ENCODE peak calls at places on chromosomes 6 and 20, in nine cellular contexts. One of them, this sample, is unnamed.

GRCh38 chr6:144555078-144555477 is 269.9 kb downstream of the UTRN start:
- DNase-seq in transverse colon: no peak
- DNase-seq in heart left ventricle: no peak
- DNase-seq in H54: no peak
- DNase-seq in prostate gland: no peak
- DNase-seq in lower leg skin: no peak
- DNase-seq in ovary: no peak
- DNase-seq in body of pancreas: no peak
- DNase-seq in thyroid gland: no peak
- DNase-seq in this sample: no peak

GRCh38 chr20:64041781-64042771 is 6.1 kb downstream of the C20orf204 start:
- DNase-seq in thyroid gland: no peak
- DNase-seq in prostate gland: no peak
- DNase-seq in ovary: no peak
- DNase-seq in H54: no peak
- DNase-seq in heart left ventricle: no peak
- DNase-seq in lower leg skin: no peak
- DNase-seq in transverse colon: no peak
- DNase-seq in body of pancreas: no peak
- DNase-seq in this sample: no peak

GRCh38 chr6:35173068-35174042 is 32.2 kb upstream of the TCP11 start:
- DNase-seq in lower leg skin: no peak
- DNase-seq in body of pancreas: no peak
- DNase-seq in heart left ventricle: no peak
- DNase-seq in H54: no peak
- DNase-seq in thyroid gland: no peak
- DNase-seq in prostate gland: no peak
- DNase-seq in transverse colon: no peak
- DNase-seq in ovary: no peak
- DNase-seq in this sample: no peak

GRCh38 chr6:8462694-8463093 is 27.3 kb upstream of the SLC35B3 start:
- DNase-seq in transverse colon: no peak
- DNase-seq in heart left ventricle: no peak
- DNase-seq in lower leg skin: no peak
- DNase-seq in thyroid gland: peak
- DNase-seq in ovary: no peak
- DNase-seq in H54: no peak
- DNase-seq in body of pancreas: no peak
- DNase-seq in prostate gland: peak
- DNase-seq in this sample: no peak

GRCh38 chr6:64270083-64270482 is 634.5 kb downstream of the PHF3 start:
- DNase-seq in thyroid gland: no peak
- DNase-seq in body of pancreas: no peak
- DNase-seq in prostate gland: no peak
- DNase-seq in transverse colon: no peak
- DNase-seq in lower leg skin: no peak
- DNase-seq in ovary: no peak
- DNase-seq in H54: no peak
- DNase-seq in heart left ventricle: no peak
- DNase-seq in this sample: no peak

GRCh38 chr6:108673602-108674001 is 112.9 kb downstream of the FOXO3 start:
- DNase-seq in transverse colon: peak
- DNase-seq in H54: peak
- DNase-seq in thyroid gland: no peak
- DNase-seq in lower leg skin: no peak
- DNase-seq in prostate gland: no peak
- DNase-seq in heart left ventricle: no peak
- DNase-seq in ovary: no peak
- DNase-seq in body of pancreas: no peak
- DNase-seq in this sample: no peak

GRCh38 chr6:1136415-1136774 is 175.5 kb upstream of the FOXQ1 start:
- DNase-seq in body of pancreas: peak
- DNase-seq in lower leg skin: peak
- DNase-seq in transverse colon: no peak
- DNase-seq in prostate gland: peak
- DNase-seq in heart left ventricle: no peak
- DNase-seq in H54: no peak
- DNase-seq in ovary: no peak
- DNase-seq in thyroid gland: peak
- DNase-seq in this sample: peak

GRCh38 chr6:42845327-42845694 is 34.1 kb upstream of the RPL7L1 start:
- DNase-seq in body of pancreas: no peak
- DNase-seq in ovary: no peak
- DNase-seq in prostate gland: no peak
- DNase-seq in transverse colon: peak
- DNase-seq in heart left ventricle: no peak
- DNase-seq in lower leg skin: no peak
- DNase-seq in H54: no peak
- DNase-seq in thyroid gland: no peak
- DNase-seq in this sample: peak

GRCh38 chr6:51648236-51648635 is 439.2 kb downstream of the PKHD1 start:
- DNase-seq in ovary: no peak
- DNase-seq in thyroid gland: no peak
- DNase-seq in lower leg skin: no peak
- DNase-seq in H54: no peak
- DNase-seq in body of pancreas: no peak
- DNase-seq in prostate gland: peak
- DNase-seq in transverse colon: no peak
- DNase-seq in heart left ventricle: no peak
- DNase-seq in this sample: no peak

GRCh38 chr6:49766762-49767161 is 20.3 kb downstream of the PGK2 start:
- DNase-seq in prostate gland: no peak
- DNase-seq in ovary: no peak
- DNase-seq in heart left ventricle: no peak
- DNase-seq in H54: no peak
- DNase-seq in lower leg skin: no peak
- DNase-seq in transverse colon: no peak
- DNase-seq in body of pancreas: no peak
- DNase-seq in thyroid gland: no peak
- DNase-seq in this sample: no peak

GRCh38 chr6:73393278-73393677 is 1.4 kb upstream of the DDX43 start:
- DNase-seq in prostate gland: no peak
- DNase-seq in H54: no peak
- DNase-seq in lower leg skin: no peak
- DNase-seq in thyroid gland: no peak
- DNase-seq in heart left ventricle: no peak
- DNase-seq in transverse colon: no peak
- DNase-seq in body of pancreas: no peak
- DNase-seq in ovary: no peak
- DNase-seq in this sample: no peak

GRCh38 chr6:143655541-143655940 is 22.2 kb upstream of the PHACTR2 start:
- DNase-seq in heart left ventricle: no peak
- DNase-seq in body of pancreas: no peak
- DNase-seq in lower leg skin: no peak
- DNase-seq in ovary: no peak
- DNase-seq in prostate gland: no peak
- DNase-seq in thyroid gland: no peak
- DNase-seq in transverse colon: no peak
- DNase-seq in H54: no peak
- DNase-seq in this sample: no peak

GRCh38 chr6:287500-287883 is 4.8 kb upstream of the DUSP22 start:
- DNase-seq in H54: no peak
- DNase-seq in heart left ventricle: no peak
- DNase-seq in transverse colon: no peak
- DNase-seq in body of pancreas: no peak
- DNase-seq in lower leg skin: no peak
- DNase-seq in ovary: no peak
- DNase-seq in prostate gland: no peak
- DNase-seq in thyroid gland: no peak
- DNase-seq in this sample: no peak

DNA sequence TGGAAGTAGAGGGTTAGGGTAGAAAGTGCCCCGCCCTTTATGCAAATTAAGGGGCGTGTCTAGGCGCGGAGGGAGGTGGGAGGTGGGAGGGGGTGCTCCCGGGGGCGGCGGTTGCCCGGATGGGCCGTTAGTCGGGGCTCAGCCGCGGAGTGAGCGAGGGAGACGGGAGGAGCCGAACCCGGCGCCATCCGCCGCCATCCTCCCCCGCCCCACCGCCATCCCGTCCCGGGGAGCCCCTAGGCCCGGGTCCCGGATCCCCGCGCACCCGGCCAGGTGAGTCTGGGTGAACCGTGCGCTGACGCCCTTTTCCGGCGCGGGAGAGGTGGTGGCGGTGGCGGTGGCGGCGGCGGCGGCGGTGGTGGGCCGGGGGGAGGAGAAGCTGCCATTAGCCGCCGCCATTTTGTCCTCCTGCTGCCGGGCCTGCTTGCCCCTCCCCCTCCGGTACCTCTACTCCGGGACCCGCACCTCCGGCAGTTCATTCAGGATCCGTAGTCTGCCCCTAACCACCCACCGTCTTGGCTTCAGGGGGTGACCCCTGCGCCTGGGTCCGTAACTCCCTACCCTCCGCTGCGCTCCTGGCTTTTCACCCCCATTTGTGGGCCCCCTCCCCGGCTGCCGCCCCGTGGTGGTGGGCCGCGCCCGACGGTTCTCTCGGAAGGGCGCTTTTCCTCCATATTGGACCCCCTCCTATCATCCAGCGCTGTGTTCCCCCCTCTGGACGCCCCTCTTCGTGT is at the start of gene PRRC2A:
- DNase-seq in body of pancreas: peak
- DNase-seq in transverse colon: peak
- DNase-seq in thyroid gland: peak
- DNase-seq in lower leg skin: peak
- DNase-seq in ovary: no peak
- DNase-seq in prostate gland: peak
- DNase-seq in heart left ventricle: no peak
- DNase-seq in H54: peak
- DNase-seq in this sample: peak
- TF ChIP-seq POLR2A in body of pancreas: peak
- TF ChIP-seq POLR2A in transverse colon: no peak
- TF ChIP-seq POLR2A in thyroid gland: no peak
- TF ChIP-seq POLR2A in lower leg skin: no peak
- TF ChIP-seq POLR2A in ovary: peak
- TF ChIP-seq POLR2A in prostate gland: peak
- TF ChIP-seq POLR2A in heart left ventricle: peak
- TF ChIP-seq POLR2A in H54: peak
- TF ChIP-seq POLR2A in this sample: peak

GRCh38 chr6:87264481-87264880 is 57.9 kb upstream of the SMIM8 start:
- DNase-seq in transverse colon: no peak
- DNase-seq in heart left ventricle: no peak
- DNase-seq in lower leg skin: no peak
- DNase-seq in thyroid gland: no peak
- DNase-seq in prostate gland: no peak
- DNase-seq in body of pancreas: no peak
- DNase-seq in H54: no peak
- DNase-seq in ovary: no peak
- DNase-seq in this sample: no peak
- TF ChIP-seq POLR2A in transverse colon: no peak
- TF ChIP-seq POLR2A in heart left ventricle: no peak
- TF ChIP-seq POLR2A in lower leg skin: no peak
- TF ChIP-seq POLR2A in thyroid gland: no peak
- TF ChIP-seq POLR2A in prostate gland: no peak
- TF ChIP-seq POLR2A in body of pancreas: no peak
- TF ChIP-seq POLR2A in H54: no peak
- TF ChIP-seq POLR2A in ovary: no peak
- TF ChIP-seq POLR2A in this sample: no peak

GRCh38 chr6:11604215-11604614 is 66.7 kb downstream of the TMEM170B start:
- DNase-seq in body of pancreas: no peak
- DNase-seq in thyroid gland: no peak
- DNase-seq in lower leg skin: no peak
- DNase-seq in prostate gland: no peak
- DNase-seq in heart left ventricle: no peak
- DNase-seq in H54: no peak
- DNase-seq in ovary: no peak
- DNase-seq in transverse colon: no peak
- DNase-seq in this sample: no peak

GRCh38 chr6:11604836-11605506 is 67.4 kb downstream of the TMEM170B start:
- DNase-seq in body of pancreas: no peak
- DNase-seq in H54: no peak
- DNase-seq in prostate gland: no peak
- DNase-seq in thyroid gland: no peak
- DNase-seq in heart left ventricle: no peak
- DNase-seq in transverse colon: no peak
- DNase-seq in ovary: no peak
- DNase-seq in lower leg skin: peak
- DNase-seq in this sample: no peak

GRCh38 chr6:11605507-11605905 is 68.0 kb downstream of the TMEM170B start:
- DNase-seq in ovary: no peak
- DNase-seq in heart left ventricle: no peak
- DNase-seq in thyroid gland: no peak
- DNase-seq in body of pancreas: no peak
- DNase-seq in transverse colon: no peak
- DNase-seq in prostate gland: no peak
- DNase-seq in H54: no peak
- DNase-seq in lower leg skin: no peak
- DNase-seq in this sample: no peak

GRCh38 chr6:11607381-11607780 is 69.8 kb downstream of the TMEM170B start:
- DNase-seq in ovary: no peak
- DNase-seq in body of pancreas: no peak
- DNase-seq in lower leg skin: no peak
- DNase-seq in prostate gland: no peak
- DNase-seq in heart left ventricle: no peak
- DNase-seq in thyroid gland: peak
- DNase-seq in H54: no peak
- DNase-seq in transverse colon: no peak
- DNase-seq in this sample: no peak

GRCh38 chr6:11606287-11606686 is 68.7 kb downstream of the TMEM170B start:
- DNase-seq in lower leg skin: no peak
- DNase-seq in ovary: no peak
- DNase-seq in body of pancreas: peak
- DNase-seq in prostate gland: peak
- DNase-seq in H54: no peak
- DNase-seq in heart left ventricle: no peak
- DNase-seq in transverse colon: peak
- DNase-seq in thyroid gland: peak
- DNase-seq in this sample: no peak
- TF ChIP-seq POLR2A in lower leg skin: no peak
- TF ChIP-seq POLR2A in ovary: no peak
- TF ChIP-seq POLR2A in body of pancreas: no peak
- TF ChIP-seq POLR2A in prostate gland: no peak
- TF ChIP-seq POLR2A in H54: no peak
- TF ChIP-seq POLR2A in heart left ventricle: no peak
- TF ChIP-seq POLR2A in transverse colon: no peak
- TF ChIP-seq POLR2A in thyroid gland: no peak
- TF ChIP-seq POLR2A in this sample: no peak

DNA sequence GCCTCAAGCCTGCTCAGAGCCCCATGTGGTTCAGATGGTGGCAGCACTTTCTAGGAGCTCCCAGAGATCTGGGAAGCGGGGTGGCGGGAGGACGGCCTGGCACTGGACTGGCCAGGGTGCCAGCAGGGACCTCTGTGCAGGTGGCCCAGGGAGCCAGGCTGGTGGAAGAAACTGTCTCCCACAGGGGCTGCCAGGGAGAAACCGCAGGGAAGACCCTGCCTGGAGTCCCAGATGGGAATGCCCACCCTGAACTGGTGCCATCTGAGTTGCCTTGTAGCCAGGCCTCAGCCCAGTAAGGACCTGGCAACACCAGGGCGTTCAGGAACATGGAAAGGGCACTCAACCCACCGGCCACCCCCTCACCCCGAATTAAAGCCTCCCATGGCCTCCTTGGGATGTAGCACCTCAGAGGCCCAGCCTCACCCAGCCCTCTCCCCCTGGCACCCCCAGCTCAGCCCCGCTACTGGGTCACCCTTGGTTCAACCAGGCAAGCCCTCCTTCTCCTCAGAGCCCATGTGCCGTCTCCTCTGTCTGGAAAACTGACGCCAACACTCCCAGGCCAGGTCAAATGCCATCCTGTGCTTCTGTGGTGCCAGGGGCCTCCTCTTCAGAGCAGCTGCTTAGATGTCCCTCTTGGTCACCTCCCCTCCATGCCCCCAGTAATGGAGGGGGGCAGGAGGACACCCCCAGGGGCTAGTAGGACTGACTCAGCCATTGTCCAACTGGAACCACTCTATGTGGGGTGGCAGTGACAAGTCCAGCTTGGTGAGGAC is 5.9 kb upstream of the C20orf144 start:
- DNase-seq in prostate gland: no peak
- DNase-seq in H54: no peak
- DNase-seq in heart left ventricle: no peak
- DNase-seq in lower leg skin: no peak
- DNase-seq in body of pancreas: no peak
- DNase-seq in transverse colon: no peak
- DNase-seq in thyroid gland: no peak
- DNase-seq in ovary: peak
- DNase-seq in this sample: no peak
- TF ChIP-seq POLR2A in prostate gland: no peak
- TF ChIP-seq POLR2A in H54: peak
- TF ChIP-seq POLR2A in heart left ventricle: no peak
- TF ChIP-seq POLR2A in lower leg skin: no peak
- TF ChIP-seq POLR2A in body of pancreas: no peak
- TF ChIP-seq POLR2A in transverse colon: no peak
- TF ChIP-seq POLR2A in thyroid gland: no peak
- TF ChIP-seq POLR2A in ovary: no peak
- TF ChIP-seq POLR2A in this sample: no peak